ENCODE peak calls at places on chromosomes 7 and 10, in nine cellular contexts. One of them, this sample, is unnamed.

GRCh38 chr10:26931223-26931622 is 70.5 kb upstream of the ABI1 start:
- DNase-seq in erythroblast: no peak
- DNase-seq in endothelial cell of umbilical vein: no peak
- DNase-seq in NB4: no peak
- DNase-seq in right lobe of liver: no peak
- DNase-seq in IMR-90: no peak
- DNase-seq in esophagus muscularis mucosa: no peak
- DNase-seq in Peyer's patch: peak
- DNase-seq in uterus: no peak
- DNase-seq in this sample: peak

GRCh38 chr10:70829543-70829942 is 13.8 kb downstream of the SGPL1 start:
- DNase-seq in erythroblast: no peak
- DNase-seq in endothelial cell of umbilical vein: no peak
- DNase-seq in NB4: no peak
- DNase-seq in right lobe of liver: no peak
- DNase-seq in IMR-90: no peak
- DNase-seq in esophagus muscularis mucosa: no peak
- DNase-seq in Peyer's patch: no peak
- DNase-seq in uterus: no peak
- DNase-seq in this sample: no peak

GRCh38 chr10:30788307-30788706 is 158.8 kb upstream of the LYZL2 start:
- DNase-seq in erythroblast: no peak
- DNase-seq in endothelial cell of umbilical vein: peak
- DNase-seq in NB4: peak
- DNase-seq in right lobe of liver: no peak
- DNase-seq in IMR-90: peak
- DNase-seq in esophagus muscularis mucosa: no peak
- DNase-seq in Peyer's patch: no peak
- DNase-seq in uterus: no peak
- DNase-seq in this sample: no peak

GRCh38 chr10:17527530-17528146 is 73.2 kb upstream of the ST8SIA6 start:
- DNase-seq in erythroblast: no peak
- DNase-seq in endothelial cell of umbilical vein: peak
- DNase-seq in NB4: no peak
- DNase-seq in right lobe of liver: no peak
- DNase-seq in IMR-90: peak
- DNase-seq in esophagus muscularis mucosa: no peak
- DNase-seq in Peyer's patch: no peak
- DNase-seq in uterus: no peak
- DNase-seq in this sample: no peak

GRCh38 chr7:158390460-158390859 is 197.2 kb downstream of the PTPRN2 start:
- DNase-seq in erythroblast: no peak
- DNase-seq in endothelial cell of umbilical vein: no peak
- DNase-seq in NB4: no peak
- DNase-seq in right lobe of liver: no peak
- DNase-seq in IMR-90: no peak
- DNase-seq in esophagus muscularis mucosa: no peak
- DNase-seq in Peyer's patch: no peak
- DNase-seq in uterus: no peak
- DNase-seq in this sample: no peak

GRCh38 chr7:55237156-55237721 is 127.9 kb upstream of the LANCL2 start:
- DNase-seq in erythroblast: no peak
- DNase-seq in endothelial cell of umbilical vein: no peak
- DNase-seq in NB4: no peak
- DNase-seq in right lobe of liver: no peak
- DNase-seq in IMR-90: no peak
- DNase-seq in esophagus muscularis mucosa: no peak
- DNase-seq in Peyer's patch: no peak
- DNase-seq in uterus: no peak
- DNase-seq in this sample: no peak

GRCh38 chr7:1713502-1714484 is 43.7 kb downstream of the ELFN1 start:
- DNase-seq in erythroblast: no peak
- DNase-seq in endothelial cell of umbilical vein: no peak
- DNase-seq in NB4: no peak
- DNase-seq in right lobe of liver: peak
- DNase-seq in IMR-90: no peak
- DNase-seq in esophagus muscularis mucosa: no peak
- DNase-seq in Peyer's patch: no peak
- DNase-seq in uterus: no peak
- DNase-seq in this sample: no peak

GRCh38 chr7:22406715-22407114 is 49.8 kb upstream of the RAPGEF5 start:
- DNase-seq in erythroblast: no peak
- DNase-seq in endothelial cell of umbilical vein: no peak
- DNase-seq in NB4: no peak
- DNase-seq in right lobe of liver: no peak
- DNase-seq in IMR-90: no peak
- DNase-seq in esophagus muscularis mucosa: no peak
- DNase-seq in Peyer's patch: no peak
- DNase-seq in uterus: no peak
- DNase-seq in this sample: no peak

GRCh38 chr7:27064681-27065080 is 31.1 kb downstream of the HOXA1 start:
- DNase-seq in erythroblast: no peak
- DNase-seq in endothelial cell of umbilical vein: no peak
- DNase-seq in NB4: no peak
- DNase-seq in right lobe of liver: no peak
- DNase-seq in IMR-90: no peak
- DNase-seq in esophagus muscularis mucosa: no peak
- DNase-seq in Peyer's patch: no peak
- DNase-seq in uterus: no peak
- DNase-seq in this sample: no peak

GRCh38 chr7:22194633-22195273 is 162.2 kb downstream of the RAPGEF5 start:
- DNase-seq in erythroblast: no peak
- DNase-seq in endothelial cell of umbilical vein: no peak
- DNase-seq in NB4: no peak
- DNase-seq in right lobe of liver: no peak
- DNase-seq in IMR-90: no peak
- DNase-seq in esophagus muscularis mucosa: no peak
- DNase-seq in Peyer's patch: no peak
- DNase-seq in uterus: no peak
- DNase-seq in this sample: no peak

GRCh38 chr7:55021951-55022617 is 3.3 kb downstream of the EGFR start:
- DNase-seq in erythroblast: no peak
- DNase-seq in endothelial cell of umbilical vein: no peak
- DNase-seq in NB4: no peak
- DNase-seq in right lobe of liver: no peak
- DNase-seq in IMR-90: no peak
- DNase-seq in esophagus muscularis mucosa: peak
- DNase-seq in Peyer's patch: no peak
- DNase-seq in uterus: peak
- DNase-seq in this sample: no peak

GRCh38 chr7:75937958-75938786 is 23.2 kb downstream of the POR start:
- DNase-seq in erythroblast: peak
- DNase-seq in endothelial cell of umbilical vein: peak
- DNase-seq in NB4: peak
- DNase-seq in right lobe of liver: peak
- DNase-seq in IMR-90: peak
- DNase-seq in esophagus muscularis mucosa: no peak
- DNase-seq in Peyer's patch: no peak
- DNase-seq in uterus: peak
- DNase-seq in this sample: no peak

GRCh38 chr10:97134202-97134601 is 51.6 kb downstream of the SLIT1 start:
- DNase-seq in erythroblast: no peak
- DNase-seq in endothelial cell of umbilical vein: no peak
- DNase-seq in NB4: no peak
- DNase-seq in right lobe of liver: no peak
- DNase-seq in IMR-90: no peak
- DNase-seq in esophagus muscularis mucosa: no peak
- DNase-seq in Peyer's patch: no peak
- DNase-seq in uterus: no peak
- DNase-seq in this sample: no peak
- TF ChIP-seq POLR2A in erythroblast: no peak
- TF ChIP-seq POLR2A in endothelial cell of umbilical vein: no peak
- TF ChIP-seq POLR2A in NB4: no peak
- TF ChIP-seq POLR2A in right lobe of liver: no peak
- TF ChIP-seq POLR2A in IMR-90: no peak
- TF ChIP-seq POLR2A in esophagus muscularis mucosa: no peak
- TF ChIP-seq POLR2A in Peyer's patch: no peak
- TF ChIP-seq POLR2A in uterus: no peak
- TF ChIP-seq POLR2A in this sample: no peak

GRCh38 chr10:22333667-22334282 is 11.5 kb upstream of the SPAG6 start:
- DNase-seq in erythroblast: peak
- DNase-seq in endothelial cell of umbilical vein: no peak
- DNase-seq in NB4: no peak
- DNase-seq in right lobe of liver: no peak
- DNase-seq in IMR-90: no peak
- DNase-seq in esophagus muscularis mucosa: no peak
- DNase-seq in Peyer's patch: no peak
- DNase-seq in uterus: no peak
- DNase-seq in this sample: no peak

GRCh38 chr10:22334414-22335203 is 10.7 kb upstream of the SPAG6 start:
- DNase-seq in erythroblast: peak
- DNase-seq in endothelial cell of umbilical vein: no peak
- DNase-seq in NB4: no peak
- DNase-seq in right lobe of liver: peak
- DNase-seq in IMR-90: no peak
- DNase-seq in esophagus muscularis mucosa: no peak
- DNase-seq in Peyer's patch: no peak
- DNase-seq in uterus: no peak
- DNase-seq in this sample: no peak

GRCh38 chr10:22338260-22338894 is 6.9 kb upstream of the SPAG6 start:
- DNase-seq in erythroblast: peak
- DNase-seq in endothelial cell of umbilical vein: no peak
- DNase-seq in NB4: no peak
- DNase-seq in right lobe of liver: no peak
- DNase-seq in IMR-90: no peak
- DNase-seq in esophagus muscularis mucosa: no peak
- DNase-seq in Peyer's patch: no peak
- DNase-seq in uterus: no peak
- DNase-seq in this sample: no peak

GRCh38 chr10:22333167-22333566 is 12.1 kb upstream of the SPAG6 start:
- DNase-seq in erythroblast: no peak
- DNase-seq in endothelial cell of umbilical vein: no peak
- DNase-seq in NB4: no peak
- DNase-seq in right lobe of liver: no peak
- DNase-seq in IMR-90: no peak
- DNase-seq in esophagus muscularis mucosa: no peak
- DNase-seq in Peyer's patch: no peak
- DNase-seq in uterus: no peak
- DNase-seq in this sample: no peak

GRCh38 chr10:22335204-22335956 is 9.9 kb upstream of the SPAG6 start:
- DNase-seq in erythroblast: peak
- DNase-seq in endothelial cell of umbilical vein: peak
- DNase-seq in NB4: no peak
- DNase-seq in right lobe of liver: peak
- DNase-seq in IMR-90: peak
- DNase-seq in esophagus muscularis mucosa: no peak
- DNase-seq in Peyer's patch: peak
- DNase-seq in uterus: peak
- DNase-seq in this sample: peak
- TF ChIP-seq POLR2A in erythroblast: peak
- TF ChIP-seq POLR2A in endothelial cell of umbilical vein: no peak
- TF ChIP-seq POLR2A in NB4: no peak
- TF ChIP-seq POLR2A in right lobe of liver: no peak
- TF ChIP-seq POLR2A in IMR-90: no peak
- TF ChIP-seq POLR2A in esophagus muscularis mucosa: no peak
- TF ChIP-seq POLR2A in Peyer's patch: no peak
- TF ChIP-seq POLR2A in uterus: no peak
- TF ChIP-seq POLR2A in this sample: peak

GRCh38 chr7:30027065-30027456 is 559 bp upstream of the FKBP14 start:
- DNase-seq in erythroblast: peak
- DNase-seq in endothelial cell of umbilical vein: peak
- DNase-seq in NB4: no peak
- DNase-seq in right lobe of liver: no peak
- DNase-seq in IMR-90: peak
- DNase-seq in esophagus muscularis mucosa: no peak
- DNase-seq in Peyer's patch: peak
- DNase-seq in uterus: no peak
- DNase-seq in this sample: no peak

GRCh38 chr7:30026229-30027064 is at the start of gene FKBP14:
- DNase-seq in erythroblast: peak
- DNase-seq in endothelial cell of umbilical vein: peak
- DNase-seq in NB4: peak
- DNase-seq in right lobe of liver: peak
- DNase-seq in IMR-90: peak
- DNase-seq in esophagus muscularis mucosa: peak
- DNase-seq in Peyer's patch: peak
- DNase-seq in uterus: peak
- DNase-seq in this sample: peak

GRCh38 chr7:30028749-30029635 is 780 bp downstream of the PLEKHA8 start:
- DNase-seq in erythroblast: peak
- DNase-seq in endothelial cell of umbilical vein: peak
- DNase-seq in NB4: peak
- DNase-seq in right lobe of liver: peak
- DNase-seq in IMR-90: peak
- DNase-seq in esophagus muscularis mucosa: no peak
- DNase-seq in Peyer's patch: peak
- DNase-seq in uterus: no peak
- DNase-seq in this sample: peak

GRCh38 chr7:30029696-30030095 is 1.5 kb downstream of the PLEKHA8 start:
- DNase-seq in erythroblast: peak
- DNase-seq in endothelial cell of umbilical vein: no peak
- DNase-seq in NB4: peak
- DNase-seq in right lobe of liver: no peak
- DNase-seq in IMR-90: no peak
- DNase-seq in esophagus muscularis mucosa: no peak
- DNase-seq in Peyer's patch: no peak
- DNase-seq in uterus: no peak
- DNase-seq in this sample: no peak

GRCh38 chr7:30027915-30028748 is at the start of gene PLEKHA8:
- DNase-seq in erythroblast: peak
- DNase-seq in endothelial cell of umbilical vein: peak
- DNase-seq in NB4: peak
- DNase-seq in right lobe of liver: peak
- DNase-seq in IMR-90: peak
- DNase-seq in esophagus muscularis mucosa: peak
- DNase-seq in Peyer's patch: peak
- DNase-seq in uterus: peak
- DNase-seq in this sample: peak
- TF ChIP-seq POLR2A in erythroblast: peak
- TF ChIP-seq POLR2A in endothelial cell of umbilical vein: no peak
- TF ChIP-seq POLR2A in NB4: peak
- TF ChIP-seq POLR2A in right lobe of liver: peak
- TF ChIP-seq POLR2A in IMR-90: no peak
- TF ChIP-seq POLR2A in esophagus muscularis mucosa: peak
- TF ChIP-seq POLR2A in Peyer's patch: peak
- TF ChIP-seq POLR2A in uterus: peak
- TF ChIP-seq POLR2A in this sample: peak

DNA sequence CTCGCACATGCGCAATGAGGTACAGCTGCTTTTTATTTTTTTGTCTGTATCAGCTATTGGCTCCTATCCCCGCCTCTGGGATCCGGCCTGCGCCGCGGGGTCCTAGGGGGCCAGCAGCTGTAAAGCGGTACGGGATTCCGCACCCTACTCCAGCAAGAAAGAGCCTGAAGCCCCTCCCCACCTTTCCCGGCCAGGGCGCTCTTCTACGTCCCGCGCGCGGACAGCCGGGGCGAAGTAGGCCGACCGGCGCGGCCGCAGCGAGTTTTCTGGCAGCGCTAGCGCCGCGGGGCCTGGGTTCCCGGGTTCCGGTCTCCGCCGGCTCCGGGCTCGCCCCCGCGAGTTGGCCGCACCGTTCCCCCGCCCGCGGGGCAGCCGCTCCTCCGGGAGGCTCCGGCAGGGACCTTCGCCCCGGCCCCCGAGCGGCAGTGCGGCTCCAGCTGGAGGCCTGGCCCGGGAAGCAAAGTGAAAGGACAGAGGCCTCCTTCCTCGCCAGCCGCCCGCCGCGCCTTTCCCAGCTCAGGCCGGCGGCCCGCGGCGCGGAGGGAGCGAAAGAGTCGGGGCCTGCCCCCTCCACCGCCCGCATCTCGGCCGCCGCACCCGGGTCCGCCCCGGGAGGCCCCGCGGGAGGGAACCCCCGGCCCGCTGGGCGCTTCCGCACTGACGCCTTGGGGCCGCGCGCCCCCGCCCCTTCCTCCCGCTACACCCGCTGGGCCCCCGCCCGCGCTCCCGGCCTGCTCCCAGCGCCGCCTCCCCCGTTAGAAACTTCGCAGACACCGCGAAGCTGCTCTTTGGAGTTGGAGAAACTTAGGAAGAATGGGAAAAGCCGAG is 4.7 kb upstream of the SPAG6 start:
- DNase-seq in erythroblast: peak
- DNase-seq in endothelial cell of umbilical vein: peak
- DNase-seq in NB4: peak
- DNase-seq in right lobe of liver: peak
- DNase-seq in IMR-90: peak
- DNase-seq in esophagus muscularis mucosa: no peak
- DNase-seq in Peyer's patch: peak
- DNase-seq in uterus: peak
- DNase-seq in this sample: no peak
- TF ChIP-seq POLR2A in erythroblast: peak
- TF ChIP-seq POLR2A in endothelial cell of umbilical vein: peak
- TF ChIP-seq POLR2A in NB4: peak
- TF ChIP-seq POLR2A in right lobe of liver: peak
- TF ChIP-seq POLR2A in IMR-90: peak
- TF ChIP-seq POLR2A in esophagus muscularis mucosa: peak
- TF ChIP-seq POLR2A in Peyer's patch: peak
- TF ChIP-seq POLR2A in uterus: no peak
- TF ChIP-seq POLR2A in this sample: no peak

This sample was measured in GM12892.